ENCODE peak calls at places on chromosomes 7 and 10, in seven cellular contexts. P is left ventricle myocardium superior; O is right cardiac atrium; Q is left cardiac atrium; I is naive thymus-derived CD4-positive, alpha-beta T cell; R is heart right ventricle; F is activated CD8-positive, alpha-beta memory T cell treated with anti-CD3 and anti-CD28 coated beads, Interleukin-2, amount 10 ng/mL, durations not matched to agents 7 days and 5 days. S is an unnamed sample.

GRCh38 chr7:2038876-2039728 is 193.6 kb downstream of the MAD1L1 start:
- ATAC-seq in P (peak), O (no peak), Q (peak), I (no peak), R (peak), F (no peak), S (peak)

GRCh38 chr7:150737265-150738055 is at the start of gene GIMAP5:
- ATAC-seq in P (peak), O (peak), Q (peak), I (peak), R (peak), F (peak), S (peak)

GRCh38 chr10:113273151-113273876 is 279.5 kb upstream of the HABP2 start:
- ATAC-seq in P (peak), O (peak), Q (peak), I (peak), R (peak), F (no peak), S (no peak)

GRCh38 chr7:19133390-19133789 is 11.8 kb downstream of the FERD3L start:
- ATAC-seq in P (no peak), O (no peak), Q (no peak), I (no peak), R (no peak), F (no peak), S (no peak)

GRCh38 chr10:23694921-23695824 is 256.3 kb downstream of the OTUD1 start:
- ATAC-seq in P (no peak), O (peak), Q (no peak), I (no peak), R (peak), F (no peak), S (no peak)

GRCh38 chr10:22150842-22151241 is 67.0 kb downstream of the EBLN1 start:
- ATAC-seq in P (no peak), O (no peak), Q (no peak), I (no peak), R (no peak), F (no peak), S (no peak)

GRCh38 chr7:116093516-116094301 is 63.1 kb upstream of the TFEC start:
- ATAC-seq in P (no peak), O (no peak), Q (no peak), I (no peak), R (no peak), F (no peak), S (no peak)

GRCh38 chr7:37365405-37365804 is 83.3 kb downstream of the ELMO1 start:
- ATAC-seq in P (no peak), O (no peak), Q (no peak), I (peak), R (no peak), F (peak), S (no peak)

GRCh38 chr10:74243067-74243466 is 92.0 kb downstream of the ADK start:
- ATAC-seq in P (no peak), O (no peak), Q (no peak), I (no peak), R (peak), F (no peak), S (no peak)

GRCh38 chr7:135862586-135863361 is 114.2 kb upstream of the FAM180A start:
- ATAC-seq in P (no peak), O (peak), Q (no peak), I (no peak), R (no peak), F (no peak), S (no peak)

GRCh38 chr7:49624611-49625010 is 148.8 kb upstream of the VWC2 start:
- ATAC-seq in P (peak), O (no peak), Q (peak), I (no peak), R (no peak), F (no peak), S (no peak)

GRCh38 chr7:16954326-16954725 is 72.5 kb upstream of the AGR3 start:
- ATAC-seq in P (peak), O (peak), Q (no peak), I (no peak), R (peak), F (no peak), S (no peak)

GRCh38 chr7:124667754-124668153 is 97.8 kb downstream of the GPR37 start:
- ATAC-seq in P (no peak), O (no peak), Q (no peak), I (no peak), R (no peak), F (no peak), S (no peak)

GRCh38 chr7:74231232-74231590 is 21.4 kb downstream of the LAT2 start:
- ATAC-seq in P (no peak), O (no peak), Q (no peak), I (peak), R (no peak), F (no peak), S (peak)

GRCh38 chr10:59702347-59702746 is 7.3 kb downstream of the SLC16A9 start:
- ATAC-seq in P (no peak), O (no peak), Q (no peak), I (no peak), R (no peak), F (no peak), S (no peak)

GRCh38 chr10:61001731-61002122 is 57.7 kb upstream of the RHOBTB1 start:
- ATAC-seq in P (no peak), O (no peak), Q (no peak), I (no peak), R (no peak), F (no peak), S (no peak)

GRCh38 chr7:99428972-99429566 is 9.5 kb downstream of the PTCD1 start:
- ATAC-seq in P (no peak), O (no peak), Q (no peak), I (peak), R (no peak), F (no peak), S (no peak)

GRCh38 chr10:96863922-96864543 is 31.9 kb downstream of the LCOR start:
- ATAC-seq in P (peak), O (peak), Q (peak), I (no peak), R (peak), F (peak), S (peak)

GRCh38 chr7:80498481-80499349 is 13.1 kb downstream of the GNAT3 start:
- ATAC-seq in P (peak), O (peak), Q (peak), I (no peak), R (peak), F (no peak), S (no peak)

GRCh38 chr7:7156663-7157062 is 25.7 kb upstream of the C1GALT1 start:
- ATAC-seq in P (no peak), O (no peak), Q (no peak), I (no peak), R (no peak), F (no peak), S (no peak)

GRCh38 chr7:7256731-7257274 is 74.5 kb downstream of the C1GALT1 start:
- ATAC-seq in P (peak), O (peak), Q (peak), I (no peak), R (peak), F (no peak), S (no peak)

GRCh38 chr10:29554660-29555059 is 80.1 kb downstream of the SVIL start:
- ATAC-seq in P (peak), O (no peak), Q (peak), I (peak), R (no peak), F (no peak), S (no peak)

S was measured in stimulated activated memory B cell treated with anti-CD40 and anti-IgM and Interleukin-4, amounts not matched to agents 10 μg/mL and 1 μg/mL and 100 μg/mL, for 72 hours.